ENCODE peak calls at places on chromosome 6, in ten cellular contexts. I, F, H, O, X, C, D, P, B and L are unnamed samples.

GRCh38 chr6:11391934-11392777 is 145.4 kb upstream of the TMEM170B start:
- DNase-seq in B (no peak), O (no peak), I (no peak), X (no peak), P (no peak), F (no peak), D (no peak), C (no peak), H (no peak), L (no peak)

GRCh38 chr6:38632490-38632889 is 7.2 kb downstream of the BTBD9 start:
- DNase-seq in H (no peak), B (no peak), X (no peak), P (no peak), O (no peak), D (no peak), C (no peak), F (no peak), I (no peak), L (no peak)

GRCh38 chr6:3838992-3839867 is 9.9 kb upstream of the FAM50B start:
- DNase-seq in X (no peak), I (no peak), B (no peak), P (no peak), F (no peak), D (peak; percentile 57), H (peak; percentile 44), C (no peak), O (no peak), L (no peak)

GRCh38 chr6:131651782-131652181 is 14.7 kb downstream of the ENPP3 start:
- DNase-seq in X (no peak), D (no peak), I (no peak), B (peak; percentile 43), C (no peak), O (no peak), F (no peak), H (peak; percentile 31), P (no peak), L (no peak)

GRCh38 chr6:11055127-11055627 is 11.1 kb upstream of the ELOVL2 start:
- DNase-seq in C (no peak), P (no peak), D (peak; percentile 43), I (no peak), X (no peak), F (no peak), H (no peak), B (no peak), O (no peak), L (no peak)

GRCh38 chr6:5082487-5083306 is 2.4 kb upstream of the PPP1R3G start:
- DNase-seq in B (no peak), C (no peak), D (peak; percentile 81), F (no peak), X (no peak), O (no peak), H (peak; percentile 57), P (no peak), I (no peak), L (no peak)

GRCh38 chr6:104134876-104135275 is 724.8 kb downstream of the HACE1 start:
- DNase-seq in X (no peak), F (no peak), I (no peak), O (no peak), P (no peak), B (no peak), C (no peak), H (no peak), D (no peak), L (no peak)

GRCh38 chr6:54173084-54173483 is 61.8 kb downstream of the MLIP start:
- DNase-seq in H (no peak), X (no peak), B (no peak), C (no peak), I (no peak), O (no peak), P (no peak), F (no peak), D (no peak), L (no peak)

GRCh38 chr6:16760536-16761468 is at the start of gene ATXN1:
- DNase-seq in D (peak; percentile 65), P (peak; percentile 81), O (peak; percentile 80), F (peak; percentile 81), H (peak; percentile 65), X (peak; percentile 39), C (peak; percentile 92), B (peak; percentile 72), I (peak; percentile 78), L (peak; percentile 74)

GRCh38 chr6:28281288-28282064 is at the start of gene PGBD1:
- DNase-seq in I (peak; percentile 69), X (no peak), P (no peak), F (peak; percentile 89), B (peak; percentile 73), O (peak; percentile 90), D (peak; percentile 77), H (peak; percentile 75), C (peak; percentile 91), L (peak; percentile 81)

GRCh38 chr6:161435426-161436065 is 161.7 kb upstream of the AGPAT4 start:
- DNase-seq in X (no peak), B (no peak), P (no peak), O (no peak), H (no peak), I (no peak), D (no peak), F (no peak), C (peak; percentile 7), L (no peak)

GRCh38 chr6:149385998-149386646 is 13.9 kb upstream of the SUMO4 start:
- DNase-seq in P (no peak), I (no peak), X (no peak), F (no peak), D (no peak), O (no peak), H (no peak), B (no peak), C (no peak), L (no peak)

GRCh38 chr6:159168536-159169192 is 536 bp upstream of the FNDC1 start:
- DNase-seq in F (no peak), X (no peak), P (no peak), O (peak; percentile 60), B (peak; percentile 58), H (peak; percentile 69), D (peak; percentile 5), I (no peak), C (no peak), L (peak; percentile 61)

GRCh38 chr6:2695464-2696095 is 55.1 kb downstream of the MYLK4 start:
- DNase-seq in H (no peak), O (no peak), X (no peak), P (no peak), I (no peak), D (peak; percentile 57), F (no peak), C (no peak), B (no peak), L (no peak)
- TF ChIP-seq CTCF in H (peak; percentile 49), O (no peak), X (peak; percentile 26), P (no peak), I (no peak), D (peak; percentile 63), F (peak; percentile 29), C (no peak), B (peak; percentile 19), L (no peak)

DNA sequence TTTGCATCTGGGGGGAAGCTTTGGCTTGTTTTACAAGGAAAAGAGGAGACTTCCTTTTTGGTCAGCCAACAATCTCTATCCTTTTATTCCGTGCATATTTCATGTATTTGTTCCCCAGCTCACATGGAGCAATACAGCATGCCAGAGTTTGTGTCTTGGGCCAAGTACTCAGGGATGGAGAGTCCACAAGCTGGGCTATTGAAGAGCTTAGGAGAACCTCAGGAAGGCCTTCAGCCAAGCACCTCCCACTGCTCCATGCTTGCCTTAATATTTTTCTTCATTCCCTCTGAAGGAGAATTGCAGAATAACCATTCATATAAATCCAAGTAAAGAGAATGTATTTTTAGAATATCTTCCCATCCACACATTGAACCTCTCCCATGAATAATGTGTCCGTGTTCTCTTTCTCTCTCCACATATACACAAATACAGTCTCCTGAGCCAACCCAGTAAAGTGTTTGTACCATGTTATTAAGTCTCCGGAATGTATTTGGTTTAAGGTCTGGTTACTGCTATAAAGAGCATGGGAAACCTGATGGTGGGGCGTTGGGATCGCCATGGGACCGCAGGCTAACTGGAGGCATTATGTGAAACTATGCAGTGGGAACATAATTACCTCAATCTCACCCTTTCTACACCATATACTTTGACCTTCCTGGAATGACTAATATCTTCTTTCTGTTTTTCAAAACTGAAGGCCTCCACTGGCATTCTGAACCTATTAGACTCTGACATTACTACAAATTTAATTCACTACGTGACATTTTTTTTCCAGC is 3.0 kb downstream of the LAMA4 start:
- DNase-seq in F (no peak), D (peak; percentile 79), C (no peak), I (no peak), B (peak; percentile 13), O (no peak), H (no peak), X (no peak), P (no peak), L (no peak)
- H3K4me1 ChIP-seq in F (peaks cover 4% of the 10 kb centered on the region), D (peaks cover 9% of the 10 kb centered on the region), C (peaks cover 8% of the 10 kb centered on the region), I (no peaks in the 10 kb centered on the region), B (peaks cover 5% of the 10 kb centered on the region), O (peaks cover 69% of the 10 kb centered on the region), H (no peaks in the 10 kb centered on the region), X (peaks cover 58% of the 10 kb centered on the region), P (peaks cover 52% of the 10 kb centered on the region), L (peaks cover 27% of the 10 kb centered on the region)

DNA sequence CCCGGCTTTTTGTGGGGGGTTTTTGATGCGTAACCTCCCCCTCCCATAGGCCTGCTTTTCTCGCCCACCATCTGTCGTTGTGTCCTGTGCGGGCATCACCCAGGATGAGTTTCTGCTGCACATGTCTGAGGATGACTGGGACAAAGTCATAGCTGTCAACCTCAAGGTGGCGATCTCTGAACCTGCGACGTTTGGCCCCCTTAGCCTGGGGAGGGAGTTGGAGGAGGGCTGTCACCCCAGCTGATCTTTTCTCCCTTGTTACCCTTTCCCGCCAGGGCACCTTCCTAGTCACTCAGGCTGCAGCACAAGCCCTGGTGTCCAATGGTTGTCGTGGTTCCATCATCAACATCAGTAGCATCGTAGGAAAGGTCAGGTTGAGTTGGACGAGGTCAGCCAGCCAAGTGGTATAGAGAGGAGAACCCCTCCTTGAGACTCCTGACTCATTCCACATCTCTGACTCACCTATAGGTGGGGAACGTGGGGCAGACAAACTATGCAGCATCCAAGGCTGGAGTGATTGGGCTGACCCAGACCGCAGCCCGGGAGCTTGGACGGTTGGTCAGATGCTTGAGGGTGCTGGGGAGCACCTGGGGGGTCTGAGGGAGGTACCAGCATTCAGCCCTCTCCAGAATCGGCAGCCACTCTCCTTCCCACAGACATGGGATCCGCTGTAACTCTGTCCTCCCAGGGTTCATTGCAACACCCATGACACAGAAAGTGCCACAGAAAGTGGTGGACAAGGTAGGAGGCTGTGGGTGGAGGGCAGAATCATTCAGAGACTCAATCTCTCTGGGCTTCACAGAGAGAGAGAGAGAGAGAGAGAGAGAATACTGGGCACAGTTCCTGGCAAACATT is 944 bp downstream of the HSD17B8 start:
- DNase-seq in I (no peak), O (no peak), P (no peak), F (no peak), C (peak; percentile 75), H (no peak), D (peak; percentile 64), X (no peak), B (no peak), L (no peak)
- H3K4me3 ChIP-seq in I (peak overlapping the region; percentile 74), O (peak overlapping the region; percentile 78), P (peak overlapping the region; percentile 81), F (peak overlapping the region; percentile 82), C (peak overlapping the region; percentile 69), H (peak overlapping the region; percentile 79), D (peak overlapping the region; percentile 60), X (peak overlapping the region; percentile 76), B (peak overlapping the region; percentile 68), L (peak overlapping the region; percentile 80)

DNA sequence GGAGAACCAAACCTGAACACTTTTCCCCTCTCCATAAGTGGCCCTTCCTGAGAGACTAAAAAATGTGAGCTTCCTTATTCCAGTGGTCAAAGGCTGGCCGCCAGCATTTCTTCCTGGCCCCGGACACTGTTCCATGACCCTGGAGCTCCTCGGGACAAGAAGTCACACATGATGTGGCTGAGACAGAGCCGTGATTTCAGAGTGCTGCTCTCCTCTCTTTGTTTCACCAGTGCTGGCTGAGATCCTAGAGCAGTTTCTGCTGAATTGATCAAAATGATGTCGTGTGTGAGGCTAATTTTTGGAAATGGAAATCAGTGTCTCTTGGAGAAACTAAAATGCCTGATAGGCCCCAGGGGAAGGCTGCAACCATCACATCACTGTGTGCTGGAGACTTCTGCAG is 72.9 kb upstream of the CCN6 start:
- DNase-seq in O (peak; percentile 67), P (no peak), I (no peak), B (no peak), X (peak; percentile 26), C (no peak), H (no peak), D (no peak), F (no peak), L (no peak)
- TF ChIP-seq CTCF in O (no peak), P (no peak), I (no peak), B (no peak), X (no peak), C (no peak), H (no peak), D (no peak), F (no peak), L (no peak)